ENCODE peak calls at places on chromosomes 16 and 17, in six cellular contexts. One of them, this sample, is unnamed. For H3K4me1 and H3K36me3, the result is how much of the 10 kb centered on the place peaks cover.

GRCh38 chr17:27348196-27348595 is 54.3 kb downstream of the WSB1 start:
- DNase-seq in heart left ventricle: no peak
- DNase-seq in neural progenitor cell: no peak
- DNase-seq in lung: no peak
- DNase-seq in tibial artery: no peak
- DNase-seq in neuronal stem cell: no peak
- DNase-seq in this sample: no peak

GRCh38 chr17:68085751-68086445 is 50.4 kb downstream of the KPNA2 start:
- DNase-seq in heart left ventricle: no peak
- DNase-seq in neural progenitor cell: peak
- DNase-seq in lung: no peak
- DNase-seq in tibial artery: no peak
- DNase-seq in neuronal stem cell: no peak
- DNase-seq in this sample: no peak

GRCh38 chr16:73753931-73754330 is 542.7 kb upstream of the PSMD7 start:
- DNase-seq in heart left ventricle: no peak
- DNase-seq in neural progenitor cell: no peak
- DNase-seq in lung: no peak
- DNase-seq in tibial artery: no peak
- DNase-seq in neuronal stem cell: no peak
- DNase-seq in this sample: no peak

GRCh38 chr16:69040144-69040909 is 65.1 kb upstream of the HAS3 start:
- DNase-seq in heart left ventricle: no peak
- DNase-seq in neural progenitor cell: no peak
- DNase-seq in lung: no peak
- DNase-seq in tibial artery: no peak
- DNase-seq in neuronal stem cell: no peak
- DNase-seq in this sample: no peak

GRCh38 chr16:15653227-15653626 is 3.2 kb downstream of the NDE1 start:
- DNase-seq in heart left ventricle: peak
- DNase-seq in neural progenitor cell: no peak
- DNase-seq in lung: no peak
- DNase-seq in tibial artery: no peak
- DNase-seq in neuronal stem cell: no peak
- DNase-seq in this sample: no peak

GRCh38 chr17:76000016-76000754 is 470 bp upstream of the CDK3 start:
- DNase-seq in heart left ventricle: no peak
- DNase-seq in neural progenitor cell: peak
- DNase-seq in lung: no peak
- DNase-seq in tibial artery: no peak
- DNase-seq in neuronal stem cell: peak
- DNase-seq in this sample: no peak

GRCh38 chr16:35173295-35173694 is 1713.9 kb downstream of the TP53TG3F start:
- DNase-seq in heart left ventricle: no peak
- DNase-seq in neural progenitor cell: no peak
- DNase-seq in lung: no peak
- DNase-seq in tibial artery: peak
- DNase-seq in neuronal stem cell: no peak
- DNase-seq in this sample: no peak

GRCh38 chr17:15185625-15185991 is 79.5 kb downstream of the PMP22 start:
- DNase-seq in heart left ventricle: peak
- DNase-seq in neural progenitor cell: no peak
- DNase-seq in lung: no peak
- DNase-seq in tibial artery: peak
- DNase-seq in neuronal stem cell: no peak
- DNase-seq in this sample: peak

GRCh38 chr16:82895843-82896242 is 269.1 kb downstream of the CDH13 start:
- DNase-seq in heart left ventricle: no peak
- DNase-seq in neural progenitor cell: no peak
- DNase-seq in lung: no peak
- DNase-seq in tibial artery: no peak
- DNase-seq in neuronal stem cell: no peak
- DNase-seq in this sample: no peak

DNA sequence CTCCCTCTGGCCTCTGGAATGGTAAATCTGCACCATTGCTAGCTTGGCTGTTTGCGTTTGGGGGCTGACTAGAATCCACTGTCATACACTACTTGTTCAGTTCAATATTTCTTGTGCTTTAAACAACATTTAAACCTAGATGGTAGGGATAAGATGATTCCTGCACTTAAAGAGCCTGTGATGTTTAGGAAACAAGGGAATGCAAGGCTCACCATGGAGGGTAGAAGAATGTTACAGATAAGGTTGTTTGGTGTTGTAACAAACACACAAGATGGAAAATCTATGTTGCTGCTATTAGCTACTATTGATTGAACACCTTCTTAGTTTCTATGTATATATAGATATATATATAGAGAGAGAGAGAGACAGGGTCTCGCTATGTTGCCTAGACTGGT is 31.4 kb downstream of the YPEL2 start:
- DNase-seq in heart left ventricle: no peak
- DNase-seq in neural progenitor cell: no peak
- DNase-seq in lung: no peak
- DNase-seq in tibial artery: no peak
- DNase-seq in neuronal stem cell: no peak
- DNase-seq in this sample: no peak
- H3K4me1 ChIP-seq in heart left ventricle: half or more
- H3K4me1 ChIP-seq in neural progenitor cell: half or more
- H3K4me1 ChIP-seq in lung: half or more
- H3K4me1 ChIP-seq in tibial artery: half or more
- H3K4me1 ChIP-seq in neuronal stem cell: under half
- H3K4me1 ChIP-seq in this sample: half or more

DNA sequence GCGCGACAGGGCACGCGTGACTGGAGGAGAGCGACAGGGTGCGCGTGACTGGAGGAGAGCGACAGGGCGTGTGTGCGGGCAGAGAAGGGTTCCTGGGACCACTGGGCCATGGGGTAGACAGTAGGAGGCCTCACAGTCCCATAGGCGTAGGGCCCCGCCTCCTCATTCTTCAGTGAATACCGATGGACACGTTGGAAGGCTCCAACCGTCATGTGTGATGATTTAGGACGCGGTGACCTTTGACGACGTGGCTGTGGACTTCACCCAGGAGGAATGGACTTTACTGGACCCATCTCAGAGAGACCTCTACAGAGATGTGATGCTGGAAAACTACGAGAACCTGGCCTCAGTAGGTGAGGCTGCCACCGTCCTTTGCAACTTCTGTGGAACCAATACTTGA is 5.4 kb downstream of the ZNF778 start:
- DNase-seq in heart left ventricle: no peak
- DNase-seq in neural progenitor cell: no peak
- DNase-seq in lung: no peak
- DNase-seq in tibial artery: no peak
- DNase-seq in neuronal stem cell: no peak
- DNase-seq in this sample: no peak
- H3K36me3 ChIP-seq in heart left ventricle: under half
- H3K36me3 ChIP-seq in neural progenitor cell: under half
- H3K36me3 ChIP-seq in lung: under half
- H3K36me3 ChIP-seq in tibial artery: half or more
- H3K36me3 ChIP-seq in neuronal stem cell: under half
- H3K36me3 ChIP-seq in this sample: under half

GRCh38 chr17:7249830-7250229 is 1.7 kb downstream of the CTDNEP1 start:
- DNase-seq in heart left ventricle: no peak
- DNase-seq in neural progenitor cell: no peak
- DNase-seq in lung: no peak
- DNase-seq in tibial artery: no peak
- DNase-seq in neuronal stem cell: no peak
- DNase-seq in this sample: no peak

GRCh38 chr17:7251330-7252175 is at the start of gene CTDNEP1:
- DNase-seq in heart left ventricle: peak
- DNase-seq in neural progenitor cell: peak
- DNase-seq in lung: peak
- DNase-seq in tibial artery: peak
- DNase-seq in neuronal stem cell: no peak
- DNase-seq in this sample: peak

GRCh38 chr17:7248811-7249210 is 2.7 kb downstream of the CTDNEP1 start:
- DNase-seq in heart left ventricle: no peak
- DNase-seq in neural progenitor cell: no peak
- DNase-seq in lung: no peak
- DNase-seq in tibial artery: no peak
- DNase-seq in neuronal stem cell: no peak
- DNase-seq in this sample: peak

GRCh38 chr17:7250655-7251329 is 742 bp downstream of the CTDNEP1 start:
- DNase-seq in heart left ventricle: no peak
- DNase-seq in neural progenitor cell: peak
- DNase-seq in lung: no peak
- DNase-seq in tibial artery: no peak
- DNase-seq in neuronal stem cell: no peak
- DNase-seq in this sample: no peak

GRCh38 chr17:7249219-7249618 is 2.3 kb downstream of the CTDNEP1 start:
- DNase-seq in heart left ventricle: no peak
- DNase-seq in neural progenitor cell: no peak
- DNase-seq in lung: no peak
- DNase-seq in tibial artery: no peak
- DNase-seq in neuronal stem cell: no peak
- DNase-seq in this sample: no peak
- H3K4me3 ChIP-seq in heart left ventricle: no peak
- H3K4me3 ChIP-seq in neural progenitor cell: no peak
- H3K4me3 ChIP-seq in lung: no peak
- H3K4me3 ChIP-seq in tibial artery: no peak
- H3K4me3 ChIP-seq in neuronal stem cell: peak
- H3K4me3 ChIP-seq in this sample: peak

GRCh38 chr16:85717393-85718152 is 28.8 kb upstream of the GINS2 start:
- DNase-seq in heart left ventricle: peak
- DNase-seq in neural progenitor cell: peak
- DNase-seq in lung: peak
- DNase-seq in tibial artery: peak
- DNase-seq in neuronal stem cell: peak
- DNase-seq in this sample: peak

GRCh38 chr16:85716016-85716679 is 27.4 kb upstream of the GINS2 start:
- DNase-seq in heart left ventricle: no peak
- DNase-seq in neural progenitor cell: no peak
- DNase-seq in lung: no peak
- DNase-seq in tibial artery: no peak
- DNase-seq in neuronal stem cell: no peak
- DNase-seq in this sample: no peak

GRCh38 chr16:85718153-85718477 is 29.4 kb upstream of the GINS2 start:
- DNase-seq in heart left ventricle: no peak
- DNase-seq in neural progenitor cell: no peak
- DNase-seq in lung: no peak
- DNase-seq in tibial artery: no peak
- DNase-seq in neuronal stem cell: no peak
- DNase-seq in this sample: no peak

GRCh38 chr16:85715169-85716015 is 26.6 kb upstream of the GINS2 start:
- DNase-seq in heart left ventricle: no peak
- DNase-seq in neural progenitor cell: peak
- DNase-seq in lung: no peak
- DNase-seq in tibial artery: no peak
- DNase-seq in neuronal stem cell: no peak
- DNase-seq in this sample: no peak

DNA sequence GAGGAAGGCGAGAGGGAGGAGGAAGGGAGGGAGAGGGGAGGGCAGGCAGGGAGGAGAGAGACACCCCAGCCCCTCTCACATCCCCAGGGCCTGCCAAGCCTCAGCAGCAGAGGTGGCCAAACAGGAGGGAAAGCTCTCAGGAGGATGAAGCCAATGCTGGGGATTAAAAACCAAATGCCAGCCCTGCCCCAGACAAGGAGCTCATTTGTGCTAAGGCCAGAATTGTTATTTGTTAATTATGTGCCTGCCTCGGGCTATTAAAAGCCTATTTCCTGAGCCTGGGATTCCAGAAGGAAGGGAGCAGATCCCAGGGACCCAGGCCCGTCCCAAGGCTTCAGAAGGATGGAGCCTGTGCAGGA is 27.9 kb upstream of the GINS2 start:
- DNase-seq in heart left ventricle: no peak
- DNase-seq in neural progenitor cell: no peak
- DNase-seq in lung: no peak
- DNase-seq in tibial artery: no peak
- DNase-seq in neuronal stem cell: no peak
- DNase-seq in this sample: no peak
- H3K4me1 ChIP-seq in heart left ventricle: under half
- H3K4me1 ChIP-seq in neural progenitor cell: under half
- H3K4me1 ChIP-seq in lung: under half
- H3K4me1 ChIP-seq in tibial artery: under half
- H3K4me1 ChIP-seq in neuronal stem cell: under half
- H3K4me1 ChIP-seq in this sample: under half

DNA sequence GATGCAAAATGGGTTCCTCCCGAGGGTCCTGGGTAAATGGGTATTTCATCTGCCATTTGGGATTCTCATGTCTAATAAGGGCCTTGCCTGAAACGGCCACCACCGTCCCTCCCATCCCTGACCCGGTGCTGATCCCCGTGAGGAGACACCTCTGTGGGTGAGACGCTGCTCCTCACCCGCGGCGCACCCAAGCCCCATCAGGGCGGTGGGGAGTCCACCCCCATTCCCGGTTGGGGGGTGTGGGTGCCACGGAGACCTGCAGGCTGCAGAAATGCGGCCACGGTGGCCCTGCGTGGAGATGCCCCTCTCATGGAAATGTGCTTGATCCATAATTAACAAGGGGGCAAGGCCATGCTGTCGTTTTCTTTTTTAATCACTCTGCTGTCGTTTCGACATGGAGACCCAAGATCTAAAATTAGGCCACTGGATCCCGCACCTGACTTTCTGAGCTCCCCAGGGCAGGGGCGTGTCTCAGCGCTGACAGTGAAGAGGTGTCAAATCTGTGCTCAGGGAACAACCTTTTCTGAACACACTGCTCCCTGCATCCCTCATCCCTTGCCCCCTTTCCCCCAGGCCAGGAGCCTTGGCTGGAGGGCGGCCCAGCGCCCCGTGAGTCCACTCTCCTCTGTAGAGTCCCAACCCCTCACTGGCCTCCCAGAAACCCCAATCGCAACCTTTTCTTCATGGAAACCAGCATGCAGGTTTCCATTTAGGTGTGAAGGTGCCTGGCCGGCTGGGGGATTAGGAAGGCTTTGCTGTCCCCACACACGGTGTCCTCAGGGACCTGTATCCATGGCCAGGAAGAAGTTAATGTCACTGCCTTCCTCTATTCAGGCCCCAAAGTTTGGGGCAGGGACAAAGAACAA is 38.9 kb downstream of the PEMT start:
- DNase-seq in heart left ventricle: peak
- DNase-seq in neural progenitor cell: no peak
- DNase-seq in lung: no peak
- DNase-seq in tibial artery: no peak
- DNase-seq in neuronal stem cell: no peak
- DNase-seq in this sample: no peak
- H3K36me3 ChIP-seq in heart left ventricle: under half
- H3K36me3 ChIP-seq in neural progenitor cell: under half
- H3K36me3 ChIP-seq in lung: under half
- H3K36me3 ChIP-seq in tibial artery: under half
- H3K36me3 ChIP-seq in neuronal stem cell: under half
- H3K36me3 ChIP-seq in this sample: under half